ENCODE peak calls at places on chromosomes 13 and 19, in ten cellular contexts. R, E, X, H, S, F, J, U, P and W are unnamed samples.

GRCh38 chr19:49889038-49889686 is 7.5 kb downstream of the IL4I1 start:
- DNase-seq in J (no peak), U (no peak), S (no peak), E (no peak), F (no peak), X (no peak), R (no peak), P (no peak), H (no peak), W (no peak)

GRCh38 chr19:41302624-41303351 is 7.2 kb upstream of the CCDC97 start:
- DNase-seq in U (no peak), R (no peak), J (peak), X (peak), E (no peak), F (no peak), P (no peak), S (no peak), H (peak), W (peak)

GRCh38 chr13:84607614-84608013 is 725.3 kb upstream of the SLITRK1 start:
- DNase-seq in X (no peak), J (no peak), R (peak), F (no peak), S (peak), H (no peak), P (no peak), E (peak), U (no peak), W (no peak)

GRCh38 chr13:98169331-98169730 is 7.7 kb downstream of the RNF113B start:
- DNase-seq in X (no peak), U (no peak), S (no peak), R (no peak), P (no peak), H (no peak), F (no peak), E (no peak), J (no peak), W (no peak)

GRCh38 chr13:112899618-112900600 is 69.1 kb upstream of the MCF2L start:
- DNase-seq in J (no peak), P (no peak), R (no peak), H (no peak), E (no peak), U (no peak), S (no peak), X (no peak), F (no peak), W (no peak)

GRCh38 chr19:36140289-36141038 is 598 bp downstream of the CAPNS1 start:
- DNase-seq in F (peak), J (no peak), U (peak), P (peak), S (peak), X (no peak), E (peak), R (no peak), H (peak), W (peak)

GRCh38 chr19:39265321-39265916 is 2.8 kb upstream of the IFNL2 start:
- DNase-seq in E (no peak), H (no peak), U (peak), S (no peak), P (no peak), X (no peak), R (no peak), J (no peak), F (no peak), W (no peak)

GRCh38 chr13:44768775-44769578 is 192.8 kb upstream of the TSC22D1 start:
- DNase-seq in E (no peak), X (no peak), P (no peak), R (no peak), J (no peak), U (no peak), F (no peak), H (no peak), S (no peak), W (no peak)